ENCODE peak calls at places on chromosome 7, in seven cellular contexts. S is H1, W is mesendoderm, P is mesenchymal stem cell, N is neuronal stem cell, J is IMR-90, Y is trophoblast cell. X is an unnamed sample.

GRCh38 chr7:150403376-150404171 is 24.4 kb downstream of the ZNF775 start:
- DNase-seq in N (no peak), P (no peak), J (no peak), W (no peak), Y (no peak), S (no peak), X (peak; percentile 42)

GRCh38 chr7:80537091-80537490 is 25.2 kb upstream of the GNAT3 start:
- DNase-seq in Y (no peak), W (no peak), J (no peak), S (no peak), P (no peak), N (no peak), X (no peak)

GRCh38 chr7:30321992-30322637 is 37.7 kb downstream of the ZNRF2 start:
- DNase-seq in S (no peak), J (no peak), N (no peak), P (no peak), Y (no peak), W (no peak), X (no peak)

GRCh38 chr7:112957901-112958300 is 128.7 kb downstream of the GPR85 start:
- DNase-seq in P (no peak), S (no peak), Y (no peak), N (no peak), J (no peak), W (no peak), X (no peak)

GRCh38 chr7:7696458-7697119 is 21.8 kb downstream of the RPA3 start:
- DNase-seq in P (peak; percentile 82), Y (no peak), J (peak; percentile 51), W (no peak), N (no peak), S (no peak), X (no peak)

GRCh38 chr7:151624246-151624928 is 104.7 kb upstream of the RHEB start:
- DNase-seq in W (peak; percentile 62), P (no peak), N (no peak), S (no peak), Y (no peak), J (no peak), X (no peak)

GRCh38 chr7:131895541-131896173 is 339.2 kb upstream of the PODXL start:
- DNase-seq in P (peak; percentile 77), Y (no peak), N (no peak), J (peak; percentile 70), S (no peak), W (peak; percentile 64), X (peak; percentile 51)

GRCh38 chr7:129136887-129137647 is 7.4 kb upstream of the TSPAN33 start:
- DNase-seq in Y (no peak), N (no peak), J (no peak), S (no peak), P (no peak), W (no peak), X (no peak)

GRCh38 chr7:108420482-108420908 is 35.7 kb downstream of the NRCAM start:
- DNase-seq in N (no peak), W (peak; percentile 19), S (no peak), P (peak; percentile 10), Y (no peak), J (no peak), X (no peak)

GRCh38 chr7:41134873-41135250 is 568.0 kb downstream of the INHBA start:
- DNase-seq in N (no peak), W (no peak), P (no peak), S (no peak), Y (no peak), J (no peak), X (no peak)

GRCh38 chr7:128387663-128388485 is 21.9 kb downstream of the IMPDH1 start:
- DNase-seq in P (peak; percentile 72), Y (peak; percentile 39), W (peak; percentile 92), N (peak; percentile 92), S (peak; percentile 96), J (peak; percentile 57), X (peak; percentile 93)

GRCh38 chr7:7221602-7222038 is 39.3 kb downstream of the C1GALT1 start:
- DNase-seq in P (peak; percentile 96), N (no peak), W (peak; percentile 47), Y (peak; percentile 62), J (peak; percentile 75), S (no peak), X (no peak)

GRCh38 chr7:38374507-38374906 is 101.1 kb upstream of the TARP start:
- DNase-seq in J (peak; percentile 34), S (peak; percentile 70), N (no peak), W (peak; percentile 41), P (peak; percentile 38), Y (no peak), X (no peak)

GRCh38 chr7:83861-84632 is 108.3 kb upstream of the FAM20C start:
- DNase-seq in Y (no peak), N (no peak), W (no peak), S (no peak), P (no peak), J (no peak), X (peak; percentile 16)

GRCh38 chr7:89559596-89559995 is 594.7 kb upstream of the STEAP1 start:
- DNase-seq in S (no peak), N (no peak), P (no peak), W (no peak), J (no peak), Y (no peak), X (no peak)

GRCh38 chr7:155824195-155824915 is 12.1 kb upstream of the SHH start:
- DNase-seq in J (peak; percentile 23), S (no peak), W (no peak), N (no peak), P (no peak), Y (no peak), X (no peak)

GRCh38 chr7:129780257-129781127 is 169.0 kb downstream of the NRF1 start:
- DNase-seq in N (peak; percentile 48), W (peak; percentile 93), P (no peak), J (no peak), Y (peak; percentile 78), S (peak; percentile 92), X (peak; percentile 96)

GRCh38 chr7:141699860-141700259 is 2.1 kb downstream of the DENND11 start:
- DNase-seq in N (no peak), P (no peak), Y (no peak), S (no peak), J (no peak), W (no peak), X (no peak)

GRCh38 chr7:151409555-151410404 is at the start of gene WDR86:
- DNase-seq in J (no peak), Y (no peak), W (peak; percentile 50), S (peak; percentile 83), N (peak; percentile 58), P (no peak), X (peak; percentile 58)

GRCh38 chr7:16345979-16346958 is 75.1 kb downstream of the CRPPA start:
- DNase-seq in N (no peak), J (peak; percentile 58), P (peak; percentile 70), S (no peak), Y (no peak), W (peak; percentile 38), X (no peak)

GRCh38 chr7:55570218-55570873 is 2.0 kb downstream of the VOPP1 start:
- DNase-seq in N (no peak), Y (no peak), S (no peak), W (no peak), J (no peak), P (peak; percentile 25), X (no peak)

GRCh38 chr7:18421297-18422004 is 74.1 kb upstream of the HDAC9 start:
- DNase-seq in Y (no peak), P (peak; percentile 72), N (peak; percentile 74), W (no peak), S (no peak), J (no peak), X (no peak)

DNA sequence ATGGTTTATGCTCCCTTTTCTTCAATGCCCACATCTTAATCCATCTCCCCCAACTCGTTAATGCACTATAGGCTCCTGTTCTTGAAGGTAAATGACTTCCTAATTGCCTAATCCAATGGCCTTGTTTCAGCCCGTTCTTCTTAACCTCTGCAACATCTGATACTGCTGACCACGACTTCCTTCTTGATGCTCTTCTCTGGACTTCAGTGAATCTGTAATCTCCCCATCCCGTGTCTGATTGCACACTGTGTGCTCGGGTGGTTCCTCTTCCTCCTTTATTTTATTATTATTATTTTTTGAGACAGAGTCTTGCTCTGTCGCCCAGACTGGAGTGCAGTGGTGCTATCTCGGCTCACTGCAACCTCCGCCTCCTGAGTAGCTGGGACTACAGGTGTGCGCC is 58.9 kb downstream of the HIPK2 start:
- DNase-seq in W (no peak), S (no peak), P (no peak), J (no peak), Y (no peak), N (no peak), X (no peak)
- H3K18ac ChIP-seq in W (no peak overlapping the region), S (no peak overlapping the region), P (no peak overlapping the region), J (no peak overlapping the region), Y (no peak overlapping the region), N (no peak overlapping the region), X (no peak overlapping the region)

GRCh38 chr7:3977391-3977790 is 676.3 kb downstream of the SDK1 start:
- DNase-seq in N (no peak), Y (no peak), J (no peak), S (no peak), W (no peak), P (no peak), X (no peak)
- H3K18ac ChIP-seq in N (no peak overlapping the region), Y (no peak overlapping the region), J (no peak overlapping the region), S (no peak overlapping the region), W (no peak overlapping the region), P (no peak overlapping the region), X (no peak overlapping the region)

GRCh38 chr7:77519672-77520071 is 17.4 kb upstream of the PTPN12 start:
- DNase-seq in W (no peak), J (no peak), S (no peak), N (no peak), P (no peak), Y (no peak), X (no peak)
- H3K18ac ChIP-seq in W (no peak overlapping the region), J (no peak overlapping the region), S (no peak overlapping the region), N (no peak overlapping the region), P (no peak overlapping the region), Y (no peak overlapping the region), X (no peak overlapping the region)

DNA sequence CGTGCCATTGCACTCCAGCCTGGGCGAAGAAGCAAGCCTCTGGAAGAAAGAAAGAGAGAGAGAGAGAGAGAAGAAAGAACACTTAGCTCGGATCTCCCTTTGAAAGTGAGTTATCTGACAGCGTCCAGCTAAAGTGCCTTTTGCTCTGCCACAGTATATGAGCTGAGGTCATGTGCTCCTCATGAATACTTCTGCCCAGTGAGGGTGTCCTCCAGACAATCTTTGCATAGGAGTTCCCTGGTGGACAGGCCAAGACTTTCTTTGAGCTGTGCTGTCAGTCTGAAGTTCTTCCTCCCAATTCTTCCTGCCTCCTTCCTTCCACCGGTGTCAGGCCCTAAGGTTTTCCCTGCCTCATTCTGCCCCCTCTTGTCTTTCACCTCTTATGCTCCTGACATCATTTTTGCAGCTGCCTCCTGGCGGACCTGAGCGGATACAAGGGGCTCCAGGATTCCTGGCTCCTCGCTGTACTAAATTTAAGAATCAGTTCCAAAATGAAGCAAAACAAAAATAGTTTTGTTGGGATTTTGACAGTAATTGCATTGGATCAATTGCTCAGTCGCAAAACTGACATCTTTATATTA is 31.9 kb downstream of the XRCC2 start:
- DNase-seq in P (no peak), N (no peak), S (no peak), Y (no peak), W (peak; percentile 14), J (no peak), X (no peak)
- H3K18ac ChIP-seq in P (no peak overlapping the region), N (no peak overlapping the region), S (no peak overlapping the region), Y (no peak overlapping the region), W (no peak overlapping the region), J (no peak overlapping the region), X (no peak overlapping the region)

X was measured in H9.